ENCODE peak calls at places on chromosome 1, in five cellular contexts. One of them, this sample, is unnamed.

GRCh38 chr1:46070164-46070814 is 62.1 kb downstream of the PIK3R3 start:
- DNase-seq in cardiac muscle cell: no peak
- DNase-seq in aorta: no peak
- DNase-seq in foreskin melanocyte: no peak
- DNase-seq in PC-3: no peak
- DNase-seq in this sample: no peak

GRCh38 chr1:111290640-111291039 is at the start of gene CHIA:
- DNase-seq in cardiac muscle cell: peak
- DNase-seq in aorta: no peak
- DNase-seq in foreskin melanocyte: no peak
- DNase-seq in PC-3: peak
- DNase-seq in this sample: no peak

GRCh38 chr1:11598461-11598860 is 55.8 kb downstream of the FBXO2 start:
- DNase-seq in foreskin melanocyte: no peak
- DNase-seq in cardiac muscle cell: no peak
- DNase-seq in PC-3: no peak
- DNase-seq in aorta: no peak
- DNase-seq in this sample: peak

GRCh38 chr1:18198240-18198639 is 90.6 kb downstream of the IGSF21 start:
- DNase-seq in cardiac muscle cell: no peak
- DNase-seq in PC-3: no peak
- DNase-seq in foreskin melanocyte: no peak
- DNase-seq in aorta: no peak
- DNase-seq in this sample: no peak

GRCh38 chr1:229434005-229434640 is at the start of gene ACTA1:
- DNase-seq in aorta: no peak
- DNase-seq in foreskin melanocyte: no peak
- DNase-seq in cardiac muscle cell: peak
- DNase-seq in PC-3: no peak
- DNase-seq in this sample: no peak

GRCh38 chr1:56404561-56405030 is 174.8 kb downstream of the PLPP3 start:
- DNase-seq in cardiac muscle cell: no peak
- DNase-seq in aorta: peak
- DNase-seq in PC-3: no peak
- DNase-seq in foreskin melanocyte: no peak
- DNase-seq in this sample: no peak

GRCh38 chr1:44108241-44108640 is 10.4 kb upstream of the KLF17 start:
- DNase-seq in cardiac muscle cell: no peak
- DNase-seq in aorta: no peak
- DNase-seq in foreskin melanocyte: no peak
- DNase-seq in PC-3: peak
- DNase-seq in this sample: peak

GRCh38 chr1:213297021-213297420 is 246.0 kb downstream of the RPS6KC1 start:
- DNase-seq in PC-3: no peak
- DNase-seq in foreskin melanocyte: no peak
- DNase-seq in cardiac muscle cell: no peak
- DNase-seq in aorta: no peak
- DNase-seq in this sample: no peak

GRCh38 chr1:67970088-67970487 is 80.3 kb downstream of the DIRAS3 start:
- DNase-seq in cardiac muscle cell: no peak
- DNase-seq in PC-3: peak
- DNase-seq in foreskin melanocyte: peak
- DNase-seq in aorta: no peak
- DNase-seq in this sample: peak

This sample was measured in epithelial cell of esophagus.